ENCODE peak calls at places on chromosomes 5 and 9, in nine cellular contexts. I is PC-9; H is GM12878; B is breast epithelium; G is endothelial cell of umbilical vein; Q is effector memory CD4-positive, alpha-beta T cell; E is ovary; D is fibroblast of lung; Y is neural progenitor cell. R is an unnamed sample. For H3K9me3, the result is how much of the 10 kb centered on the place peaks cover.

GRCh38 chr9:135216666-135217431 is 129.4 kb downstream of the OLFM1 start:
- DNase-seq in H (no peak), Q (no peak), G (no peak), B (no peak), D (no peak), E (no peak), I (no peak), Y (peak), R (no peak)

GRCh38 chr5:20469792-20470191 is 481.8 kb upstream of the CDH18 start:
- DNase-seq in G (no peak), B (no peak), Q (no peak), I (no peak), D (no peak), Y (no peak), H (no peak), E (no peak), R (no peak)

GRCh38 chr5:51391175-51391574 is 7.9 kb downstream of the ISL1 start:
- DNase-seq in I (no peak), Q (no peak), B (no peak), G (no peak), H (no peak), D (no peak), E (no peak), Y (no peak), R (no peak)

GRCh38 chr5:90528704-90529233 is 615 bp downstream of the LYSMD3 start:
- DNase-seq in Y (peak), G (peak), E (no peak), H (no peak), D (peak), Q (peak), B (no peak), I (no peak), R (no peak)

GRCh38 chr9:136049451-136050265 is 45.4 kb downstream of the NACC2 start:
- DNase-seq in B (no peak), I (no peak), G (no peak), Q (no peak), D (no peak), H (no peak), Y (no peak), E (no peak), R (no peak)

GRCh38 chr5:159017787-159018186 is 81.9 kb downstream of the EBF1 start:
- DNase-seq in G (peak), Y (no peak), D (peak), E (peak), I (no peak), Q (no peak), H (no peak), B (no peak), R (no peak)

GRCh38 chr5:95422842-95423241 is 31.7 kb downstream of the FAM81B start:
- DNase-seq in B (no peak), H (no peak), Y (no peak), D (peak), I (no peak), E (no peak), G (no peak), Q (no peak), R (no peak)

GRCh38 chr5:91635950-91636349 is 252.8 kb upstream of the ARRDC3 start:
- DNase-seq in E (no peak), G (no peak), Q (no peak), I (no peak), B (no peak), Y (no peak), D (no peak), H (no peak), R (no peak)

GRCh38 chr5:78953092-78953800 is 31.9 kb downstream of the ARSB start:
- DNase-seq in Y (no peak), D (peak), E (no peak), H (no peak), B (no peak), Q (no peak), G (no peak), I (no peak), R (no peak)

GRCh38 chr5:54296386-54296785 is 14.0 kb downstream of the ARL15 start:
- DNase-seq in B (peak), E (no peak), D (no peak), H (no peak), G (no peak), Y (no peak), I (no peak), Q (no peak), R (no peak)

GRCh38 chr5:179455320-179455719 is 95.0 kb upstream of the RUFY1 start:
- DNase-seq in B (no peak), Y (no peak), E (no peak), I (no peak), H (no peak), G (no peak), D (no peak), Q (no peak), R (no peak)
- H3K9me3 ChIP-seq in B (under half), Y (under half), E (under half), I (under half), H (under half), G (under half), D (under half), Q (under half), R (under half)

DNA sequence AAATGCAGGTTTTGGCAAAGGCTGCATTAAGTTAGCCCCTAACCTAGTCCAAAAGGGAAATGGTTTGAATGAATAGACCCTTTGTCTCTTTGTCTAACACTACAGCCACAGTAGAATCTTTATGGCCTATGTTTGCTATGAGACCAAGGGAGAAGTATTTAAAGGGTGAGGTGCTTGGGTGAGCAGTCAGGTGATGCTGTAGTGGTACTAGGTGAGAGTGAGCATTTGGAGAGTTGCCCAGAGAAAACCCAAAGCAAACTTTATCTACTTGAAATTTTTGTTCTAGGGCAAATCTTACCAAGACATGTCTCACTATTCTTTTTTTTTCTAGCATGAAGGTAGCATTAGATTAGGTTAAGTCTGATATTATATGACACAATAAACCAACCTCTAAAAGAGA is 1961.4 kb upstream of the WWC1 start:
- DNase-seq in B (no peak), Q (no peak), D (no peak), H (no peak), E (no peak), Y (no peak), I (no peak), G (no peak), R (no peak)
- H3K9me3 ChIP-seq in B (under half), Q (under half), D (under half), H (under half), E (under half), Y (under half), I (under half), G (under half), R (under half)

GRCh38 chr5:179254638-179255271 is 90.5 kb downstream of the ADAMTS2 start:
- DNase-seq in I (no peak), H (no peak), D (no peak), E (no peak), G (no peak), Y (no peak), Q (no peak), B (peak), R (no peak)

GRCh38 chr5:179257190-179257741 is 88.0 kb downstream of the ADAMTS2 start:
- DNase-seq in E (peak), I (no peak), G (no peak), B (peak), Q (no peak), H (no peak), D (no peak), Y (no peak), R (no peak)

GRCh38 chr5:179255527-179256228 is 89.6 kb downstream of the ADAMTS2 start:
- DNase-seq in E (no peak), D (no peak), I (no peak), Y (no peak), B (peak), Q (no peak), H (no peak), G (no peak), R (no peak)

GRCh38 chr5:179258001-179258921 is 87.0 kb downstream of the ADAMTS2 start:
- DNase-seq in I (no peak), G (no peak), Y (no peak), H (no peak), Q (no peak), B (peak), E (no peak), D (no peak), R (no peak)

GRCh38 chr5:179256229-179257189 is 88.8 kb downstream of the ADAMTS2 start:
- DNase-seq in Q (no peak), H (no peak), Y (no peak), B (peak), D (no peak), G (no peak), E (peak), I (no peak), R (no peak)
- H3K9me3 ChIP-seq in Q (under half), H (under half), Y (under half), B (under half), D (under half), G (under half), E (under half), I (under half), R (under half)

GRCh38 chr5:39896706-39897105 is 471.9 kb upstream of the DAB2 start:
- DNase-seq in G (no peak), E (no peak), B (no peak), D (no peak), Q (no peak), I (no peak), H (no peak), Y (no peak), R (no peak)
- H3K9me3 ChIP-seq in G (under half), E (under half), B (under half), D (under half), Q (under half), I (under half), H (under half), Y (under half), R (under half)

GRCh38 chr5:141419074-141419880 is 1.6 kb upstream of the PCDHGA11 start:
- DNase-seq in E (no peak), B (no peak), D (no peak), Q (no peak), Y (no peak), I (no peak), G (no peak), H (no peak), R (no peak)

GRCh38 chr5:141422742-141423291 is 2.0 kb downstream of the PCDHGA11 start:
- DNase-seq in I (no peak), Q (no peak), H (no peak), Y (no peak), E (no peak), D (no peak), B (no peak), G (no peak), R (no peak)

GRCh38 chr5:141421489-141421855 is 621 bp downstream of the PCDHGA11 start:
- DNase-seq in Q (no peak), D (no peak), H (no peak), I (no peak), E (no peak), B (no peak), Y (no peak), G (no peak), R (no peak)

DNA sequence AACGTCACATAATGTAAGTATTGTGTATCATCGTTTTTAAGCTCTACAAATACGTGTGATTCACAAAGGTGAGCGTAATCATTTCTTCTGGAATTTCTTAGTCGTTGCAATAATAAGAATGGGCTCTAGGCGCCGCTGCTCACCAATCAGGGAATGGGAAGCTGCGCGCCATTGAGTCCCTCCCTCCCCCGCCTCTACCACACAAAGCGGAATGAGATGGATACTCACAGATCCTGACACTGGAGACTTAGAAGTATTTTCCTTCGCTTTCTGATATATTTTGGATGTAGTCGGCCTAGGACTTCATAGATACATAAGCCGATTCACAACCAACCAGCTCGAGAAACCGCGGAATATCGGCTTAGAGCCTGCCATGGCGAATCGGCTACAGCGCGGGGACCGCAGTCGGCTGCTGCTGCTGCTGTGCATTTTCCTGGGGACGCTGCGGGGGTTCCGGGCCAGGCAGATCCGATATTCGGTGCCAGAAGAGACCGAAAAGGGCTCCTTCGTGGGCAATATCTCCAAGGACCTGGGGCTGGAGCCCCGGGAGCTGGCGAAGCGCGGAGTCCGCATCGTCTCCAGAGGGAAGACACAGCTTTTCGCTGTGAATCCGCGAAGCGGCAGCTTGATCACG is at the start of gene PCDHGA11:
- DNase-seq in G (peak), B (no peak), H (peak), E (no peak), I (peak), Y (peak), D (peak), Q (no peak), R (no peak)
- H3K9me3 ChIP-seq in G (under half), B (half or more), H (under half), E (under half), I (under half), Y (half or more), D (under half), Q (under half), R (under half)

GRCh38 chr9:92978345-92978875 is 31.1 kb downstream of the FGD3 start:
- DNase-seq in B (no peak), G (no peak), Q (no peak), H (no peak), I (no peak), Y (no peak), E (no peak), D (no peak), R (no peak)
- H3K9me3 ChIP-seq in B (under half), G (under half), Q (under half), H (under half), I (under half), Y (under half), E (under half), D (under half), R (under half)

GRCh38 chr5:180938294-180938693 is 39.3 kb downstream of the BTNL8 start:
- DNase-seq in E (no peak), G (no peak), D (no peak), I (no peak), Y (no peak), H (no peak), B (no peak), Q (no peak), R (no peak)
- H3K9me3 ChIP-seq in E (under half), G (under half), D (under half), I (under half), Y (under half), H (under half), B (under half), Q (under half), R (under half)

GRCh38 chr9:977361-978116 is 1.1 kb downstream of the DMRT3 start:
- DNase-seq in I (no peak), Q (no peak), Y (no peak), E (no peak), G (no peak), B (no peak), H (no peak), D (no peak), R (no peak)
- H3K9me3 ChIP-seq in I (under half), Q (under half), Y (under half), E (under half), G (under half), B (under half), H (under half), D (under half), R (under half)

DNA sequence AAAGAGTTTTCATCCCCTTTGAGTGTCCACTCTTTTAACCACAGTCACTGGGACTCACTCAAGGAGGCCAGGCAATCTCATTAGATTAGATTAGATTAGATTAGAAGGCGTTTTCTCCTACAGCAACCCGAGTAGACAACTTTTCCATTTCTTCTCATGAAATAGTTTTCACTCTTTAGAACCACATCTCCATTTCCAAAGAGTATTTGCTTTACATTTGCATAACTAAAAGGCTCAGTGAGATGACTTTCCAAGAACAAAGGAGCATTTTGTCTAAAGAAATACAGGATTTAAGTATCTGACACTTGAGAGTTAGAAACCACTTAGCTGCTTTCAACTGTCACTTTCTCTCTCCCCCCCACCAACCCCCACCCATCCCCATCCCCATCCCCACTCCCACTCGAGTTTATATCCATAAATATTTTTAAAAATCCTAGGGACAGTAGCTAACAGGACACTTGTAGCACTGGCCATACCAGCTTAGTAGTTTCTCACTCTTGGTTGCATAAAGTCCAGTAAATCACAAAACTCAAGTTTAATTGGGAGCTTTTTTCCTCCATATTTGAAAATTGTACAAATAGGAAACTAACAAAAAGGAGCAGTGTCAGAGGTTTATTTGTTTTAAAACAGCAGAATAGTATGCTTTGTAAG is 2202.9 kb upstream of the WWC1 start:
- DNase-seq in Q (no peak), H (no peak), G (no peak), I (no peak), D (no peak), B (no peak), Y (peak), E (no peak), R (no peak)
- H3K9me3 ChIP-seq in Q (under half), H (under half), G (under half), I (under half), D (under half), B (under half), Y (under half), E (under half), R (under half)